ENCODE peak calls at places on chromosomes 2 and 18, in five cellular contexts. M is GM06990; C is IMR-90; V is stimulated activated CD4-positive, alpha-beta T cell treated with anti-CD3 and anti-CD28 coated beads, Interleukin-4, amount 100 ng/mL, for 48 hours; S is activated T-helper 1 cell treated with Interleukin-2 at 50 U/mL for 16 hours. F is an unnamed sample.

GRCh38 chr18:58871514-58872490 is 7.1 kb downstream of the ZNF532 start:
- DNase-seq in S (no peak), C (peak; percentile 36), M (no peak), V (no peak), F (no peak)

GRCh38 chr2:55919574-55919973 is 4.0 kb downstream of the EFEMP1 start:
- DNase-seq in C (no peak), S (no peak), M (no peak), V (no peak), F (no peak)

GRCh38 chr2:33287611-33288010 is 188.8 kb upstream of the RASGRP3 start:
- DNase-seq in M (no peak), V (no peak), C (no peak), S (no peak), F (no peak)

GRCh38 chr2:50225021-50225928 is 806.7 kb downstream of the NRXN1 start:
- DNase-seq in V (no peak), S (no peak), M (no peak), C (no peak), F (no peak)

GRCh38 chr18:75502286-75502685 is 74.8 kb upstream of the SMIM21 start:
- DNase-seq in C (peak; percentile 74), M (no peak), V (no peak), S (no peak), F (no peak)

GRCh38 chr2:218953366-218953954 is 6.0 kb upstream of the CDK5R2 start:
- DNase-seq in V (no peak), M (no peak), C (no peak), S (no peak), F (no peak)

GRCh38 chr2:205754285-205754923 is 72.1 kb downstream of the NRP2 start:
- DNase-seq in C (no peak), V (no peak), S (no peak), M (no peak), F (no peak)

GRCh38 chr2:216776076-216776726 is 80.9 kb upstream of the IGFBP5 start:
- DNase-seq in C (no peak), V (no peak), S (no peak), M (no peak), F (no peak)

GRCh38 chr2:215619989-215620388 is 184.1 kb upstream of the FN1 start:
- DNase-seq in V (no peak), S (no peak), C (no peak), M (no peak), F (no peak)

GRCh38 chr2:186431306-186431705 is 54.8 kb upstream of the ZC3H15 start:
- DNase-seq in S (no peak), C (no peak), V (no peak), M (no peak), F (no peak)

GRCh38 chr2:238019962-238020361 is 40.8 kb upstream of the SCLY start:
- DNase-seq in C (no peak), S (no peak), M (no peak), V (no peak), F (no peak)

GRCh38 chr2:47485177-47485576 is 82.2 kb downstream of the MSH2 start:
- DNase-seq in C (no peak), S (no peak), V (no peak), M (no peak), F (no peak)

GRCh38 chr2:42659601-42660000 is 91.2 kb downstream of the MTA3 start:
- DNase-seq in C (no peak), M (no peak), V (no peak), S (no peak), F (no peak)

GRCh38 chr2:171706152-171706803 is 19.0 kb downstream of the DYNC1I2 start:
- DNase-seq in M (no peak), S (no peak), C (peak; percentile 46), V (no peak), F (no peak)

GRCh38 chr2:12211326-12212170 is 465.1 kb downstream of the LPIN1 start:
- DNase-seq in M (no peak), V (no peak), C (no peak), S (no peak), F (no peak)

GRCh38 chr2:203673933-203674332 is 32.5 kb upstream of the CD28 start:
- DNase-seq in M (peak; percentile 44), C (no peak), V (no peak), S (no peak), F (peak; percentile 69)

GRCh38 chr2:235639387-235639786 is 145.5 kb downstream of the AGAP1 start:
- DNase-seq in V (no peak), C (peak; percentile 95), M (no peak), S (no peak), F (no peak)

GRCh38 chr2:193837368-193837767 is 1642.6 kb upstream of the TMEFF2 start:
- DNase-seq in V (no peak), S (no peak), M (no peak), C (no peak), F (no peak)

GRCh38 chr2:24597181-24597870 is 106.3 kb downstream of the NCOA1 start:
- DNase-seq in M (no peak), S (no peak), C (no peak), V (no peak), F (no peak)

GRCh38 chr18:35343488-35343935 is 708 bp downstream of the ZNF24 start:
- DNase-seq in M (no peak), C (no peak), S (no peak), V (no peak), F (no peak)

GRCh38 chr2:213757525-213757924 is 473.3 kb downstream of the SPAG16 start:
- DNase-seq in M (no peak), C (no peak), V (no peak), S (no peak), F (no peak)

GRCh38 chr2:10993001-10993481 is 81.3 kb downstream of the KCNF1 start:
- DNase-seq in C (peak; percentile 28), S (no peak), V (no peak), M (no peak), F (no peak)

GRCh38 chr2:190420822-190421221 is 12.7 kb downstream of the MFSD6 start:
- DNase-seq in M (no peak), C (no peak), S (no peak), V (no peak), F (no peak)

GRCh38 chr2:222427606-222428320 is 3.4 kb downstream of the SGPP2 start:
- DNase-seq in C (no peak), V (no peak), M (no peak), S (no peak), F (no peak)

GRCh38 chr2:195498839-195499490 is 158.1 kb upstream of the SLC39A10 start:
- DNase-seq in S (no peak), M (no peak), C (peak; percentile 74), V (no peak), F (no peak)